ENCODE peak calls at places on chromosomes 16 and 17, in eight cellular contexts. G is trophoblast cell; F is transverse colon; O is H1; Y is fibroblast of lung; C is effector memory CD4-positive, alpha-beta T cell; S is A549; J is spleen. X is an unnamed sample. For H3K4me1, the result is how much of the 10 kb centered on the place peaks cover.

GRCh38 chr17:4631431-4631830 is 10.0 kb downstream of the ALOX15 start:
- DNase-seq in S (no peak), J (no peak), G (no peak), Y (no peak), C (no peak), O (no peak), F (no peak), X (no peak)

GRCh38 chr17:2935622-2936021 is 127.8 kb downstream of the OR1D5 start:
- DNase-seq in C (no peak), S (no peak), F (no peak), J (no peak), O (no peak), Y (no peak), G (no peak), X (no peak)

GRCh38 chr16:31513884-31514283 is 5.7 kb upstream of the RUSF1 start:
- DNase-seq in S (no peak), C (no peak), G (no peak), J (no peak), Y (no peak), F (no peak), O (no peak), X (no peak)

GRCh38 chr17:4899341-4900230 is at the start of gene C17orf107:
- DNase-seq in S (no peak), Y (peak), F (peak), G (peak), J (peak), C (peak), O (no peak), X (peak)

GRCh38 chr17:76033139-76033538 is 6.0 kb upstream of the EVPL start:
- DNase-seq in F (no peak), C (no peak), Y (no peak), J (no peak), O (no peak), G (no peak), S (no peak), X (no peak)

GRCh38 chr17:40632206-40632605 is 15.4 kb downstream of the SMARCE1 start:
- DNase-seq in G (no peak), S (no peak), F (no peak), C (no peak), J (no peak), Y (no peak), O (no peak), X (no peak)

GRCh38 chr17:14926073-14926472 is 339.1 kb downstream of the PMP22 start:
- DNase-seq in G (no peak), S (no peak), F (no peak), O (no peak), J (no peak), Y (no peak), C (no peak), X (no peak)

GRCh38 chr16:78705694-78706093 is 606.2 kb downstream of the WWOX start:
- DNase-seq in Y (peak), S (peak), C (no peak), G (peak), F (no peak), O (no peak), J (no peak), X (no peak)

GRCh38 chr17:48611681-48612455 is 1.1 kb upstream of the HOXB7 start:
- DNase-seq in O (no peak), C (no peak), Y (no peak), F (peak), S (peak), G (no peak), J (no peak), X (no peak)

GRCh38 chr16:27404163-27404823 is 2.3 kb downstream of the IL21R start:
- DNase-seq in G (no peak), S (no peak), C (no peak), O (no peak), Y (no peak), J (no peak), F (no peak), X (no peak)

GRCh38 chr16:46658925-46659324 is 30.1 kb downstream of the VPS35 start:
- DNase-seq in G (no peak), F (peak), C (no peak), O (no peak), S (no peak), J (peak), Y (no peak), X (peak)

GRCh38 chr17:79918581-79919163 is 79.4 kb upstream of the CBX4 start:
- DNase-seq in Y (no peak), C (no peak), F (no peak), G (no peak), O (no peak), J (no peak), S (no peak), X (no peak)

GRCh38 chr17:2594657-2595085 is 1.2 kb downstream of the PAFAH1B1 start:
- DNase-seq in G (no peak), C (no peak), S (peak), J (no peak), Y (no peak), F (no peak), O (no peak), X (no peak)

GRCh38 chr16:69410285-69410990 is 14.0 kb upstream of the CYB5B start:
- DNase-seq in G (no peak), J (no peak), Y (peak), S (peak), O (no peak), C (no peak), F (no peak), X (no peak)

GRCh38 chr16:20956319-20956718 is 55.7 kb downstream of the LYRM1 start:
- DNase-seq in F (no peak), C (no peak), S (no peak), J (no peak), O (no peak), G (no peak), Y (peak), X (no peak)

GRCh38 chr16:68790130-68790761 is 53.1 kb upstream of the TANGO6 start:
- DNase-seq in F (peak), G (peak), S (peak), Y (peak), O (no peak), J (no peak), C (no peak), X (no peak)

GRCh38 chr16:54931041-54931756 is 534 bp downstream of the IRX5 start:
- DNase-seq in C (no peak), J (no peak), S (peak), F (no peak), Y (peak), O (peak), G (no peak), X (no peak)

GRCh38 chr17:71978435-71978834 is 142.4 kb upstream of the SOX9 start:
- DNase-seq in C (no peak), G (no peak), J (no peak), S (no peak), F (no peak), Y (no peak), O (no peak), X (no peak)

GRCh38 chr16:83400234-83400633 is 407.5 kb upstream of the HSBP1 start:
- DNase-seq in F (no peak), C (no peak), G (no peak), S (no peak), J (no peak), O (peak), Y (no peak), X (no peak)

GRCh38 chr16:57791903-57792461 is 10.3 kb downstream of the KIFC3 start:
- DNase-seq in O (no peak), F (no peak), J (no peak), C (no peak), G (no peak), Y (no peak), S (no peak), X (no peak)

GRCh38 chr16:89506791-89507191 is 1.4 kb upstream of the SPG7 start:
- DNase-seq in G (no peak), C (no peak), J (no peak), O (no peak), F (no peak), Y (peak), S (no peak), X (no peak)

GRCh38 chr17:70006159-70006558 is 68.9 kb upstream of the KCNJ16 start:
- DNase-seq in J (no peak), O (no peak), C (no peak), Y (peak), S (no peak), F (no peak), G (no peak), X (no peak)

GRCh38 chr16:16146380-16147315 is 76.6 kb downstream of the ABCC6 start:
- DNase-seq in O (no peak), S (no peak), J (no peak), G (no peak), C (no peak), F (no peak), Y (no peak), X (peak)
- H3K4me1 ChIP-seq in O (under half), S (under half), J (under half), G (under half), C (under half), F (under half), Y (under half), X (under half)

DNA sequence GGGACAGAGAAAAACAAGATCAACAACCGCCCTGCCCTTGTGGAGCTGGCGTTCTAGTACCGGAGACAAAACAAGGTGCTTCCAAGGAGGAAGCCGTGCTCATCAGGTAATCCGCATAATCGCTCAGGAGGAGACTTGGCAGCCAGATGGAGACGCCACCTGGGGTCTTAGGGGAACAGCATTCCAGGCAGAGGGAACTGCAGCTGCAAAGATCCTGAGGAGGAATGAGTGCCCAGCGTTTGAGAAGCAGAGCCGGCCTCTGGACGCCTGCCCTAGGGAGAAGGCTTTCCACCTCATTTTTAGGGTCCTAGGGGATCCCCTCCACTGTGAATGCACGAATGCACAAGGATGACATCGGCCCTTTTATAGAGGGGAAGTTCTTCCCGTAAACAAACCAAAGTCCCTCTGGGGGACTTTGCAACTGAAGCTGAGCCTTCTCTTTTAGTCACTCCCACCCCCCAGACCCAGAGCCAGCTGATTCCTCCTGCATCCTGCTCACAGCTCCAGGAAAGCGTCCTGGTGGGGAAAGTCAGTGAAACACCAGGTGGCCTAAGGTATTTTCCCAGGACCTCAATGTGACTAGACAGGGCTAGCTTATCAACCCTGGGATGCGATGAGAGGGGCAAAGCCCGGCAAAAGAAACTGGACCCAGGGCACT is 13.2 kb upstream of the MPRIP start:
- DNase-seq in G (no peak), C (no peak), J (no peak), F (no peak), Y (no peak), S (peak), O (peak), X (peak)
- H3K4me1 ChIP-seq in G (under half), C (under half), J (half or more), F (under half), Y (under half), S (half or more), O (under half), X (under half)

GRCh38 chr16:646679-647172 is 2.4 kb upstream of the WDR90 start:
- DNase-seq in J (no peak), S (no peak), C (no peak), G (no peak), Y (no peak), O (no peak), F (no peak), X (no peak)
- H3K4me1 ChIP-seq in J (half or more), S (half or more), C (under half), G (under half), Y (under half), O (under half), F (half or more), X (under half)

DNA sequence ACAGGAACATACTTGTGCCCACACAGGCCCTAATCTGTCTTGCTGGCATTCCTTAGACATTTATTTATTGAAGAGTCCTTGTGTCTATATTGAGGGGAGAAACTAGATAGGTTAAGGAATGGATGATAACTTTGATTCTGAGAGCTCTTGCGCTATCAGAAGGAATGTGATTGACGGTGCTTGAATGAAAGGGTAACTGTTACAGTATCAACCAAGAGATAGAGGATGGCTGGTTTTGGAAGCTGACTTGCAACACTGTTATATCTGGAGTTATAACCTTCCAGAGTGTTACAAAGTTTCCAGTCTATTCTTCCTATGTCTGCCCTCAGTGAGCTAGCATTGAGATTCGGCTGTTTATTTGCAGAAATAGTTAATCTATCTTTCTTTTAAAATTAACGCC is 36.5 kb downstream of the PRKCA start:
- DNase-seq in S (no peak), Y (no peak), F (no peak), G (no peak), J (no peak), C (no peak), O (no peak), X (no peak)
- H3K4me1 ChIP-seq in S (under half), Y (under half), F (under half), G (under half), J (under half), C (under half), O (under half), X (under half)

GRCh38 chr17:41973457-41973856 is 6.9 kb downstream of the CNP start:
- DNase-seq in F (no peak), S (no peak), C (no peak), O (no peak), Y (no peak), J (no peak), G (no peak), X (no peak)
- H3K4me1 ChIP-seq in F (under half), S (under half), C (under half), O (under half), Y (under half), J (half or more), G (under half), X (under half)

GRCh38 chr16:15648135-15648730 is 1.8 kb upstream of the NDE1 start:
- DNase-seq in C (no peak), F (no peak), S (no peak), J (no peak), Y (peak), G (no peak), O (no peak), X (no peak)
- H3K4me1 ChIP-seq in C (under half), F (under half), S (under half), J (half or more), Y (under half), G (under half), O (under half), X (under half)

GRCh38 chr16:11794991-11795886 is 1.8 kb downstream of the ZC3H7A start:
- DNase-seq in G (peak), J (no peak), S (no peak), F (no peak), O (no peak), Y (no peak), C (no peak), X (peak)
- H3K4me1 ChIP-seq in G (under half), J (half or more), S (under half), F (half or more), O (under half), Y (under half), C (under half), X (under half)